ENCODE peak calls at places on chromosomes 11 and 22, in nine cellular contexts. K is GM23338, L is sigmoid colon, C is HCT116, I is AG04450, O is body of pancreas, W is psoas muscle, J is uterus, R is GM06990. F is an unnamed sample.

GRCh38 chr11:62120466-62120865 is 3.3 kb upstream of the INCENP start:
- DNase-seq in K (no peak), L (no peak), C (no peak), I (no peak), O (no peak), W (no peak), J (no peak), R (no peak), F (no peak)

GRCh38 chr11:31940396-31941037 is 129.4 kb upstream of the PAX6 start:
- DNase-seq in K (no peak), L (no peak), C (no peak), I (no peak), O (no peak), W (no peak), J (no peak), R (no peak), F (no peak)

GRCh38 chr11:91081440-91082088 is 858.7 kb upstream of the CHORDC1 start:
- DNase-seq in K (no peak), L (peak), C (no peak), I (no peak), O (no peak), W (peak), J (no peak), R (no peak), F (no peak)

GRCh38 chr11:123594188-123594901 is 60.1 kb downstream of the SCN3B start:
- DNase-seq in K (no peak), L (no peak), C (no peak), I (no peak), O (no peak), W (peak), J (no peak), R (no peak), F (no peak)

GRCh38 chr11:107928767-107929507 is 689 bp downstream of the RAB39A start:
- DNase-seq in K (peak), L (no peak), C (no peak), I (no peak), O (no peak), W (peak), J (no peak), R (peak), F (no peak)

GRCh38 chr11:83054904-83055380 is 16.8 kb downstream of the RAB30 start:
- DNase-seq in K (no peak), L (no peak), C (no peak), I (no peak), O (peak), W (no peak), J (no peak), R (no peak), F (no peak)

GRCh38 chr11:65952052-65952521 is 6.8 kb downstream of the TSGA10IP start:
- DNase-seq in K (no peak), L (no peak), C (no peak), I (no peak), O (no peak), W (no peak), J (no peak), R (no peak), F (no peak)

GRCh38 chr11:63922673-63923192 is 5.8 kb upstream of the RCOR2 start:
- DNase-seq in K (no peak), L (no peak), C (no peak), I (no peak), O (no peak), W (no peak), J (no peak), R (no peak), F (no peak)

GRCh38 chr11:47396049-47396320 is 12.4 kb upstream of the SLC39A13 start:
- DNase-seq in K (no peak), L (no peak), C (no peak), I (no peak), O (no peak), W (no peak), J (no peak), R (no peak), F (no peak)

GRCh38 chr11:8354622-8355417 is 91.1 kb upstream of the LMO1 start:
- DNase-seq in K (no peak), L (no peak), C (no peak), I (no peak), O (peak), W (peak), J (no peak), R (peak), F (no peak)

GRCh38 chr11:31240340-31240904 is 129.1 kb downstream of the DCDC1 start:
- DNase-seq in K (peak), L (no peak), C (peak), I (peak), O (peak), W (no peak), J (no peak), R (no peak), F (no peak)

GRCh38 chr11:87007938-87008337 is 29.8 kb upstream of the TMEM135 start:
- DNase-seq in K (no peak), L (no peak), C (no peak), I (no peak), O (no peak), W (no peak), J (no peak), R (no peak), F (no peak)

GRCh38 chr11:122098223-122098980 is 17.6 kb downstream of the BLID start:
- DNase-seq in K (no peak), L (no peak), C (no peak), I (no peak), O (no peak), W (no peak), J (no peak), R (no peak), F (no peak)

GRCh38 chr11:93784935-93785360 is 866 bp downstream of the MED17 start:
- DNase-seq in K (peak), L (no peak), C (peak), I (no peak), O (no peak), W (no peak), J (no peak), R (no peak), F (no peak)

GRCh38 chr11:102577182-102577581 is 46.6 kb upstream of the MMP7 start:
- DNase-seq in K (no peak), L (no peak), C (no peak), I (no peak), O (no peak), W (no peak), J (no peak), R (peak), F (no peak)

GRCh38 chr11:26626346-26626745 is 54.3 kb upstream of the MUC15 start:
- DNase-seq in K (no peak), L (no peak), C (no peak), I (no peak), O (no peak), W (no peak), J (no peak), R (no peak), F (peak)

GRCh38 chr22:29470159-29470855 is 9.7 kb upstream of the NEFH start:
- DNase-seq in K (peak), L (peak), C (peak), I (no peak), O (peak), W (peak), J (peak), R (peak), F (no peak)

GRCh38 chr11:37905707-37906417 is 1307.8 kb upstream of the RAG2 start:
- DNase-seq in K (peak), L (no peak), C (no peak), I (no peak), O (peak), W (no peak), J (no peak), R (no peak), F (no peak)

GRCh38 chr22:37639771-37640590 is 512 bp downstream of the SH3BP1 start:
- DNase-seq in K (peak), L (no peak), C (no peak), I (no peak), O (peak), W (no peak), J (no peak), R (no peak), F (no peak)

GRCh38 chr11:65114538-65115171 is 2.8 kb downstream of the ZNHIT2 start:
- DNase-seq in K (no peak), L (peak), C (no peak), I (no peak), O (no peak), W (no peak), J (no peak), R (no peak), F (no peak)

GRCh38 chr11:104705475-104706195 is 192.6 kb downstream of the CASP12 start:
- DNase-seq in K (no peak), L (no peak), C (no peak), I (no peak), O (peak), W (no peak), J (no peak), R (peak), F (no peak)

GRCh38 chr11:44727114-44727372 is 281 bp downstream of the TSPAN18 start:
- DNase-seq in K (no peak), L (no peak), C (no peak), I (no peak), O (no peak), W (no peak), J (no peak), R (no peak), F (no peak)

GRCh38 chr11:44729065-44729464 is 2.3 kb downstream of the TSPAN18 start:
- DNase-seq in K (peak), L (no peak), C (no peak), I (no peak), O (no peak), W (no peak), J (no peak), R (no peak), F (no peak)

GRCh38 chr11:44727373-44728084 is 767 bp downstream of the TSPAN18 start:
- DNase-seq in K (peak), L (peak), C (peak), I (peak), O (peak), W (peak), J (peak), R (peak), F (no peak)

GRCh38 chr11:44728491-44728910 is 1.7 kb downstream of the TSPAN18 start:
- DNase-seq in K (peak), L (peak), C (no peak), I (no peak), O (no peak), W (no peak), J (no peak), R (no peak), F (no peak)

DNA sequence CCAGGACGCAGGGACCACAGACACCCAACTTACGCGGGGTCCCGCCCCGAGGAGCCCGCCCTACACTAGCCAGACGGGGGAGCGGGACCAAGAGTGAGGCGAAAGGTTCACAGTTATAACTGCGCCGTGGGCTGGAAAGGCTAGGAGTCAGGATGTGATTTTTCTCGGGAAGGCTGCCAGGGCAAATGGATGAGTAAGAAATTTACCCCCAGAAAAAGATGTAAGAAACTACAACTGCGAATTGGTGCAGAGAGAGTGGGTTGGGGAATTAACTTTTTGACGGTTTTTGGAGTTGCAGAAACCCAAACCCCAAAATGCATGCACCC is 1.3 kb downstream of the TSPAN18 start:
- DNase-seq in K (no peak), L (no peak), C (no peak), I (no peak), O (no peak), W (no peak), J (no peak), R (no peak), F (no peak)
- TF ChIP-seq CTCF in K (no peak), L (no peak), C (no peak), I (no peak), O (no peak), W (no peak), J (no peak), R (no peak), F (no peak)

GRCh38 chr11:117992620-117993019 is 6.4 kb downstream of the IL10RA start:
- DNase-seq in K (no peak), L (no peak), C (no peak), I (no peak), O (no peak), W (no peak), J (no peak), R (no peak), F (no peak)
- H3K4me3 ChIP-seq in K (no peak), L (no peak), C (no peak), I (no peak), O (no peak), W (no peak), J (no peak), R (no peak), F (no peak)

GRCh38 chr11:120329556-120329955 is 4.5 kb downstream of the TLCD5 start:
- DNase-seq in K (no peak), L (no peak), C (no peak), I (no peak), O (no peak), W (no peak), J (no peak), R (no peak), F (no peak)

GRCh38 chr11:120327311-120327710 is 2.2 kb downstream of the TLCD5 start:
- DNase-seq in K (no peak), L (no peak), C (no peak), I (no peak), O (no peak), W (no peak), J (no peak), R (no peak), F (no peak)

GRCh38 chr11:120326228-120326627 is 1.1 kb downstream of the TLCD5 start:
- DNase-seq in K (no peak), L (no peak), C (no peak), I (no peak), O (no peak), W (no peak), J (no peak), R (no peak), F (no peak)

GRCh38 chr11:120326845-120327281 is 1.8 kb downstream of the TLCD5 start:
- DNase-seq in K (no peak), L (no peak), C (no peak), I (no peak), O (no peak), W (no peak), J (no peak), R (peak), F (no peak)

GRCh38 chr11:120324932-120325810 is at the start of gene TLCD5:
- DNase-seq in K (peak), L (peak), C (peak), I (no peak), O (peak), W (peak), J (peak), R (peak), F (no peak)
- TF ChIP-seq CTCF in K (no peak), L (no peak), C (no peak), I (peak), O (peak), W (no peak), J (no peak), R (peak), F (no peak)

GRCh38 chr11:128953151-128953550 is 10.5 kb upstream of the TP53AIP1 start:
- DNase-seq in K (no peak), L (no peak), C (no peak), I (no peak), O (no peak), W (no peak), J (no peak), R (no peak), F (no peak)
- H3K4me3 ChIP-seq in K (no peak), L (no peak), C (no peak), I (no peak), O (no peak), W (no peak), J (no peak), R (no peak), F (no peak)

GRCh38 chr11:29634744-29635143 is 382.1 kb downstream of the KCNA4 start:
- DNase-seq in K (peak), L (no peak), C (no peak), I (no peak), O (no peak), W (no peak), J (no peak), R (no peak), F (no peak)

GRCh38 chr11:29628584-29628983 is 388.2 kb downstream of the KCNA4 start:
- DNase-seq in K (no peak), L (no peak), C (no peak), I (no peak), O (no peak), W (no peak), J (no peak), R (no peak), F (no peak)

GRCh38 chr11:29629281-29629680 is 387.5 kb downstream of the KCNA4 start:
- DNase-seq in K (no peak), L (no peak), C (no peak), I (no peak), O (no peak), W (no peak), J (no peak), R (no peak), F (no peak)

DNA sequence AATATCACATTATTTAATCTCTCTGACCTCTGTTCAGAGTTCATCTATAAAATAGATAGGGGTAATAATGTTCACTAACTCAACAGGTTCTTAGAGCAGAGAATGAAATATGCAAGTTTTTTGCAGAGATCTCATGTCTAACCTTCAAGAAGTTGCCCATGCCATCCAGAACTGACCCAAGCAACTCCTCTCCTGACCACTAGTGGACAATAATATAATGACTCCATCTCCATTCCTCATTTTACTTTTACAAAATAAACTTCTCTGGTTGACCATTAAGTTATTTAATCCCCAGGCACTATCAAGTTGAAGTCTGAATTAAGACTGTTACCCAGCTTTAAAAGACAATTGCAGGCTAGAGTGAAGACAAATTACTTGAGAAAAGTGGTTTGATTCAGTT is 382.6 kb downstream of the KCNA4 start:
- DNase-seq in K (peak), L (no peak), C (no peak), I (no peak), O (no peak), W (no peak), J (no peak), R (no peak), F (no peak)
- TF ChIP-seq CTCF in K (peak), L (no peak), C (peak), I (peak), O (peak), W (no peak), J (no peak), R (no peak), F (no peak)

GRCh38 chr11:10694481-10695239 is 1.1 kb upstream of the IRAG1 start:
- DNase-seq in K (no peak), L (no peak), C (no peak), I (peak), O (no peak), W (no peak), J (no peak), R (no peak), F (no peak)

GRCh38 chr11:10693509-10694071 is at the start of gene IRAG1:
- DNase-seq in K (peak), L (peak), C (no peak), I (peak), O (peak), W (peak), J (peak), R (no peak), F (no peak)

GRCh38 chr11:10695821-10696220 is 2.3 kb upstream of the IRAG1 start:
- DNase-seq in K (no peak), L (no peak), C (no peak), I (no peak), O (no peak), W (no peak), J (no peak), R (no peak), F (no peak)

GRCh38 chr11:10696797-10697620 is 3.5 kb upstream of the IRAG1 start:
- DNase-seq in K (no peak), L (no peak), C (no peak), I (no peak), O (no peak), W (no peak), J (no peak), R (no peak), F (no peak)

GRCh38 chr11:10692716-10693115 is 839 bp downstream of the IRAG1 start:
- DNase-seq in K (no peak), L (no peak), C (no peak), I (no peak), O (no peak), W (no peak), J (no peak), R (no peak), F (no peak)
- H3K4me3 ChIP-seq in K (no peak), L (peak), C (no peak), I (peak), O (no peak), W (peak), J (peak), R (no peak), F (peak)

DNA sequence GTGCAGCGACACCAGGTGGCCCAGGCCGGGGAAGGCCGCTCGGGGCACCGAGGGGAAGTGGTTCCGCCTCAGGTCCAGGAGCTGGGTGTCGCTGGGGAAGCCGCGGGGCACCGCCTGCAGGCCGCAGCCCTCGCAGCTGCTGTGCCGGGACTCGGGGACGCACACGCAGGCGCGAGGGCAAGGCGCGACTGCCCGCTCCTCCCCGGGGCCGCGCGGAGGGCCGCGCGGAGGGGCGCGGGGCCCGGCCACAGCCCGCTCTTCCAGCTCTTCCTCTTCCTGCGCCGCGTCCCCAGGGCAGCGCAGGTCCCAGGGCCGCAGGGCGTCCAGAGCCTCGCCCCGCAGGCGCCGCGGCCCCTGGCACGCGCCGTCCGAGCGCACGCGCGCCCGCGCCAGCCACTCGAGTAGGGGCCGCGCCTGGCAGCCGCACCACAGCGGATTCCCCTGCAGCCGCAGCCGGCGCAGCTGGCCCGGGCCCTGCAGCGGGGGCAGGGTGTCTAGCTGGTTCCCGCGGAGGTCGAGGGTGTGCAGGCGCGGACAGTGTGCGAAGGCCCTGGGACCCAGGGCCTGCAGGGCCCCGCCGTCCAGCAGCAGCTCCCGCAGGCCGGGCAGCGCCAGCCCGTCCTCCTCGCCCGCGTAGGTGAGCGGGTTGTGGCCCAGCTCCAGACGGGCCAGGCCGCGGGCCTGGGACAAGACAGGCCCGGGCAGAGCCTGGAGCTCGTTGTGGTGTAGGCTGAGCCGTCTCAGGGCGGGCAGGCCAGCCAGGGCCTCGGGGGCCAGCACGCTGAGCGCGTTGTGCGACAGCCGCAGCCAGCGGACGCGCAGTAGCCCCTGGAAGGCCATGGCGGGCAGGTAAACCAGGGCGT is 2.8 kb downstream of the CHADL start:
- DNase-seq in K (peak), L (peak), C (no peak), I (no peak), O (peak), W (peak), J (peak), R (peak), F (no peak)
- TF ChIP-seq CTCF in K (peak), L (peak), C (peak), I (peak), O (peak), W (peak), J (peak), R (peak), F (peak)

F was measured in HFF-Myc.